ENCODE peak calls at places on chromosomes 16 and 17, in seven cellular contexts. X is neuronal stem cell, L is NT2/D1, K is heart right ventricle, B is adrenal gland, O is psoas muscle, S is breast epithelium. Q is an unnamed sample.

GRCh38 chr16:50593410-50594139 is 45.4 kb downstream of the NKD1 start:
- DNase-seq in X (peak; percentile 51), L (peak; percentile 59), K (no peak), B (no peak), O (no peak), S (no peak), Q (no peak)

GRCh38 chr16:13907431-13907830 is 12.5 kb upstream of the ERCC4 start:
- DNase-seq in X (no peak), L (no peak), K (no peak), B (no peak), O (no peak), S (no peak), Q (no peak)

GRCh38 chr17:61205931-61206330 is 193.7 kb upstream of the TBX2 start:
- DNase-seq in X (no peak), L (no peak), K (no peak), B (no peak), O (no peak), S (no peak), Q (no peak)

GRCh38 chr16:21159281-21159951 is 942 bp downstream of the LDAF1 start:
- DNase-seq in X (peak; percentile 37), L (peak; percentile 36), K (peak; percentile 38), B (peak; percentile 34), O (peak; percentile 48), S (peak; percentile 55), Q (peak; percentile 29)

GRCh38 chr17:68657166-68657940 is 56.2 kb upstream of the FAM20A start:
- DNase-seq in X (no peak), L (no peak), K (no peak), B (no peak), O (no peak), S (no peak), Q (no peak)

GRCh38 chr16:56946767-56947603 is 14.8 kb upstream of the CETP start:
- DNase-seq in X (no peak), L (no peak), K (no peak), B (no peak), O (no peak), S (no peak), Q (no peak)

GRCh38 chr17:80986816-80987480 is 4.7 kb upstream of the CHMP6 start:
- DNase-seq in X (no peak), L (no peak), K (no peak), B (peak; percentile 6), O (no peak), S (no peak), Q (peak; percentile 70)

GRCh38 chr17:72631568-72631967 is 460.9 kb downstream of the SLC39A11 start:
- DNase-seq in X (no peak), L (no peak), K (no peak), B (no peak), O (no peak), S (no peak), Q (no peak)

GRCh38 chr17:31610301-31610910 is 218.9 kb downstream of the RAB11FIP4 start:
- DNase-seq in X (no peak), L (peak; percentile 49), K (no peak), B (no peak), O (no peak), S (no peak), Q (no peak)

GRCh38 chr17:63854709-63855108 is 12.2 kb upstream of the SMARCD2 start:
- DNase-seq in X (no peak), L (no peak), K (no peak), B (no peak), O (no peak), S (no peak), Q (no peak)

GRCh38 chr17:8158267-8159031 is 4.3 kb downstream of the VAMP2 start:
- DNase-seq in X (peak; percentile 82), L (no peak), K (peak; percentile 93), B (peak; percentile 95), O (peak; percentile 92), S (peak; percentile 93), Q (peak; percentile 92)

GRCh38 chr16:57383276-57384247 is 11.3 kb downstream of the CX3CL1 start:
- DNase-seq in X (no peak), L (peak; percentile 40), K (no peak), B (no peak), O (peak; percentile 23), S (no peak), Q (no peak)

GRCh38 chr17:77480509-77481215 is 339.9 kb downstream of the SEC14L1 start:
- DNase-seq in X (no peak), L (no peak), K (no peak), B (no peak), O (no peak), S (no peak), Q (no peak)

GRCh38 chr16:83995756-83996155 is 27.7 kb downstream of the NECAB2 start:
- DNase-seq in X (peak; percentile 78), L (no peak), K (peak; percentile 14), B (peak; percentile 24), O (no peak), S (no peak), Q (no peak)

GRCh38 chr17:14294876-14295275 is 6.0 kb upstream of the HS3ST3B1 start:
- DNase-seq in X (no peak), L (no peak), K (no peak), B (no peak), O (no peak), S (no peak), Q (no peak)

DNA sequence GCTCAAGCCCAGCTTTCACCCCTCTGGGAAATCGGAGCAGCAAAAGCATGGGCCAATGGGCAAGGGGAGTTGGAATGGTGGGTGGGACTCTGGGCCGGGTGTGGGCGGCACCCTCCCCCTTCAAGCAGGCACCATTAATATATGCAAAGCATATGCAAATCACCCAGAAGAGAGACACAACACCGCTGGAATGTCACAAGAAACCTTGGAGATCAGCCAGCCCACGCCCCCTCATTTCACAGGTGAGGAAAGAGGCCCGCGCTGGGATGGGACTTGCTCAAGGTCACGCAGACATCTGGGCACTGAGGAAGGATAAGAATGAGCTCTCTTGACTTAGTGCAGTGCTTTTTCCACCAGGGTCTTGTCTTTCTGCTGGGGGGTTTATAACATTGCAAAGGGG is 4.8 kb downstream of the SRCIN1 start:
- DNase-seq in X (no peak), L (no peak), K (no peak), B (no peak), O (no peak), S (no peak), Q (no peak)
- H3K4me3 ChIP-seq in X (no peak overlapping the region), L (no peak overlapping the region), K (no peak overlapping the region), B (no peak overlapping the region), O (no peak overlapping the region), S (no peak overlapping the region), Q (no peak overlapping the region)

GRCh38 chr16:48720266-48720665 is 110.3 kb upstream of the N4BP1 start:
- DNase-seq in X (peak; percentile 67), L (peak; percentile 49), K (peak; percentile 7), B (peak; percentile 6), O (no peak), S (no peak), Q (no peak)
- H3K4me1 ChIP-seq in X (no peaks in the 10 kb centered on the region), L (no peaks in the 10 kb centered on the region), K (no peaks in the 10 kb centered on the region), B (no peaks in the 10 kb centered on the region), O (no peaks in the 10 kb centered on the region), S (no peaks in the 10 kb centered on the region), Q (no peaks in the 10 kb centered on the region)

GRCh38 chr16:47877166-47877565 is 278.6 kb downstream of the ABCC12 start:
- DNase-seq in X (no peak), L (no peak), K (no peak), B (no peak), O (no peak), S (no peak), Q (no peak)

GRCh38 chr16:47885489-47885888 is 270.3 kb downstream of the ABCC12 start:
- DNase-seq in X (no peak), L (no peak), K (no peak), B (no peak), O (no peak), S (no peak), Q (no peak)

GRCh38 chr16:47880653-47881052 is 275.1 kb downstream of the ABCC12 start:
- DNase-seq in X (no peak), L (no peak), K (no peak), B (no peak), O (no peak), S (no peak), Q (no peak)

GRCh38 chr16:47884131-47884725 is 271.6 kb downstream of the ABCC12 start:
- DNase-seq in X (no peak), L (peak; percentile 28), K (no peak), B (no peak), O (no peak), S (no peak), Q (no peak)

GRCh38 chr16:47881574-47881973 is 274.2 kb downstream of the ABCC12 start:
- DNase-seq in X (no peak), L (no peak), K (no peak), B (no peak), O (no peak), S (no peak), Q (no peak)
- H3K4me3 ChIP-seq in X (no peak overlapping the region), L (no peak overlapping the region), K (no peak overlapping the region), B (no peak overlapping the region), O (no peak overlapping the region), S (no peak overlapping the region), Q (no peak overlapping the region)

GRCh38 chr17:17071531-17072360 is 29.5 kb downstream of the MPRIP start:
- DNase-seq in X (no peak), L (no peak), K (no peak), B (no peak), O (no peak), S (peak; percentile 39), Q (no peak)

GRCh38 chr17:17069849-17070248 is 27.6 kb downstream of the MPRIP start:
- DNase-seq in X (no peak), L (no peak), K (no peak), B (no peak), O (no peak), S (no peak), Q (no peak)

GRCh38 chr17:17072546-17072945 is 30.3 kb downstream of the MPRIP start:
- DNase-seq in X (no peak), L (no peak), K (no peak), B (no peak), O (no peak), S (peak; percentile 31), Q (peak; percentile 21)

GRCh38 chr17:17073006-17073626 is 30.9 kb downstream of the MPRIP start:
- DNase-seq in X (no peak), L (no peak), K (no peak), B (no peak), O (no peak), S (peak; percentile 30), Q (peak; percentile 38)

GRCh38 chr17:17070931-17071330 is 28.7 kb downstream of the MPRIP start:
- DNase-seq in X (no peak), L (no peak), K (no peak), B (no peak), O (no peak), S (peak; percentile 10), Q (peak; percentile 22)
- H3K4me1 ChIP-seq in X (no peaks in the 10 kb centered on the region), L (no peaks in the 10 kb centered on the region), K (peaks cover 43% of the 10 kb centered on the region), B (peaks cover 7% of the 10 kb centered on the region), O (peaks cover 65% of the 10 kb centered on the region), S (peaks cover 5% of the 10 kb centered on the region), Q (peaks cover 20% of the 10 kb centered on the region)

GRCh38 chr17:49388692-49389513 is 25.8 kb downstream of the PHB1 start:
- DNase-seq in X (no peak), L (no peak), K (no peak), B (no peak), O (no peak), S (no peak), Q (no peak)

GRCh38 chr17:49390548-49391324 is 23.9 kb downstream of the PHB1 start:
- DNase-seq in X (no peak), L (no peak), K (no peak), B (no peak), O (no peak), S (no peak), Q (no peak)

GRCh38 chr17:49387374-49388289 is 25.6 kb upstream of the ZNF652 start:
- DNase-seq in X (no peak), L (no peak), K (no peak), B (no peak), O (no peak), S (no peak), Q (no peak)

GRCh38 chr17:49386373-49386772 is 24.3 kb upstream of the ZNF652 start:
- DNase-seq in X (no peak), L (no peak), K (no peak), B (no peak), O (no peak), S (no peak), Q (no peak)

GRCh38 chr17:49388290-49388640 is 26.2 kb upstream of the ZNF652 start:
- DNase-seq in X (no peak), L (no peak), K (no peak), B (no peak), O (no peak), S (no peak), Q (no peak)
- H3K4me3 ChIP-seq in X (no peak overlapping the region), L (no peak overlapping the region), K (no peak overlapping the region), B (no peak overlapping the region), O (no peak overlapping the region), S (no peak overlapping the region), Q (no peak overlapping the region)

Q was measured in right lobe of liver.